ENCODE peak calls at places on chromosomes 13 and 19, in eight cellular contexts. O is stimulated activated CD4-positive, alpha-beta T cell treated with anti-CD3 and anti-CD28 coated beads, Interleukin-1b, Interleukin-23, amount 100 ng/mL, for 1 hour; K is D341Med; H is T1000; F is nucleus accumbens; R is GM04504; I is A172; X is fibroblast of mammary gland. P is an unnamed sample.

GRCh38 chr13:24271611-24272451 is 37.5 kb upstream of the C1QTNF9 start:
- DNase-seq in I (peak), K (no peak), H (no peak), X (peak), F (peak), R (peak), O (peak), P (peak)

GRCh38 chr19:56538761-56539263 is at the start of gene ZFP28:
- DNase-seq in O (no peak), X (no peak), R (no peak), K (peak), H (no peak), I (no peak), F (no peak), P (no peak)

GRCh38 chr19:35608250-35608649 is 4.3 kb upstream of the HAUS5 start:
- DNase-seq in H (no peak), K (no peak), X (no peak), F (no peak), I (no peak), O (no peak), R (no peak), P (no peak)

GRCh38 chr13:101623469-101624209 is 171.2 kb downstream of the ITGBL1 start:
- DNase-seq in X (peak), H (no peak), O (no peak), I (peak), K (no peak), R (no peak), F (no peak), P (no peak)

GRCh38 chr13:33543089-33543459 is 257.5 kb upstream of the STARD13 start:
- DNase-seq in O (peak), K (no peak), X (no peak), F (no peak), I (no peak), H (no peak), R (no peak), P (no peak)

GRCh38 chr13:27830010-27830409 is 37.7 kb downstream of the GSX1 start:
- DNase-seq in I (no peak), H (no peak), X (no peak), O (peak), K (peak), R (no peak), F (peak), P (no peak)

GRCh38 chr19:2039959-2040646 is 10.9 kb downstream of the MKNK2 start:
- DNase-seq in F (no peak), H (no peak), X (no peak), R (no peak), O (no peak), I (no peak), K (no peak), P (no peak)

GRCh38 chr19:3515891-3516422 is 9.8 kb downstream of the FZR1 start:
- DNase-seq in X (peak), O (no peak), K (no peak), R (no peak), I (no peak), F (no peak), H (no peak), P (no peak)

GRCh38 chr13:41411536-41411935 is 45.8 kb upstream of the RGCC start:
- DNase-seq in K (no peak), R (peak), F (peak), I (peak), H (no peak), X (peak), O (no peak), P (peak)

GRCh38 chr13:63274772-63275171 is 1859.1 kb upstream of the PCDH20 start:
- DNase-seq in X (no peak), O (no peak), I (no peak), R (no peak), F (no peak), K (no peak), H (no peak), P (no peak)

GRCh38 chr19:46494115-46494935 is 1.3 kb downstream of the PNMA8B start:
- DNase-seq in X (no peak), F (no peak), R (no peak), O (no peak), H (no peak), K (no peak), I (no peak), P (no peak)

GRCh38 chr13:23630349-23631093 is 60.3 kb downstream of the TNFRSF19 start:
- DNase-seq in I (peak), F (no peak), K (peak), R (no peak), O (no peak), H (no peak), X (no peak), P (no peak)

GRCh38 chr13:36815069-36815468 is 4.0 kb upstream of the RFXAP start:
- DNase-seq in X (no peak), O (no peak), F (no peak), I (no peak), H (no peak), R (no peak), K (no peak), P (no peak)

GRCh38 chr13:42991892-42992584 is at the start of gene EPSTI1:
- DNase-seq in O (peak), H (no peak), I (peak), X (peak), F (no peak), R (no peak), K (no peak), P (peak)

GRCh38 chr13:104414181-104414580 is 1348.0 kb upstream of the SLC10A2 start:
- DNase-seq in K (no peak), X (no peak), H (no peak), F (no peak), O (no peak), I (no peak), R (no peak), P (no peak)

GRCh38 chr19:40718774-40719391 is 2.0 kb downstream of the ITPKC start:
- DNase-seq in X (peak), R (no peak), I (no peak), O (no peak), H (no peak), F (peak), K (peak), P (peak)

GRCh38 chr19:40705950-40706619 is 10.6 kb downstream of the COQ8B start:
- DNase-seq in X (no peak), I (no peak), H (no peak), F (no peak), R (no peak), O (no peak), K (no peak), P (no peak)

GRCh38 chr19:7101498-7102253 is 32.2 kb downstream of the ZNF557 start:
- DNase-seq in H (no peak), O (no peak), K (no peak), X (no peak), F (no peak), I (no peak), R (no peak), P (no peak)

GRCh38 chr19:816500-816857 is 5.3 kb downstream of the PLPPR3 start:
- DNase-seq in R (no peak), H (no peak), K (no peak), I (no peak), O (no peak), F (no peak), X (no peak), P (no peak)

GRCh38 chr13:50078512-50079277 is 63.5 kb downstream of the KCNRG start:
- DNase-seq in I (no peak), R (no peak), K (no peak), O (no peak), X (no peak), H (no peak), F (no peak), P (no peak)

GRCh38 chr19:48006762-48007161 is 12.3 kb downstream of the ELSPBP1 start:
- DNase-seq in I (peak), K (no peak), H (no peak), F (no peak), X (no peak), O (no peak), R (no peak), P (no peak)

GRCh38 chr13:113350065-113350937 is 13.6 kb downstream of the GRTP1 start:
- DNase-seq in K (peak), I (peak), R (no peak), H (no peak), X (no peak), F (no peak), O (no peak), P (no peak)

GRCh38 chr19:17311455-17312248 is 2.3 kb downstream of the DDA1 start:
- DNase-seq in H (peak), O (no peak), K (no peak), R (peak), F (no peak), I (peak), X (peak), P (no peak)

GRCh38 chr13:82850644-82851043 is 1031.6 kb downstream of the SLITRK1 start:
- DNase-seq in F (no peak), X (no peak), I (no peak), R (no peak), K (no peak), O (no peak), H (no peak), P (no peak)

GRCh38 chr19:3368441-3368795 is 2.0 kb downstream of the NFIC start:
- DNase-seq in X (no peak), F (no peak), H (no peak), O (no peak), K (no peak), R (no peak), I (no peak), P (no peak)

GRCh38 chr13:28329395-28330158 is 165.4 kb downstream of the FLT1 start:
- DNase-seq in F (no peak), H (no peak), X (peak), I (peak), R (peak), K (no peak), O (no peak), P (no peak)